ENCODE peak calls at places on chromosomes 2 and 18, in six cellular contexts. T is stimulated activated CD8-positive, alpha-beta memory T cell treated with anti-CD3 and anti-CD28 coated beads, Interleukin-15, amount 100 ng/mL, for 4 hours; U is AG08396; J is cardiac fibroblast; X is RPMI7951; M is tibial artery. W is an unnamed sample.
A peak's percentile ranks its signal among the peaks of the same experiment; 100 is the strongest.

GRCh38 chr2:25421289-25421688 is 79.6 kb upstream of the DNMT3A start:
- DNase-seq in T (no peak), U (no peak), J (no peak), X (no peak), M (no peak), W (no peak)

GRCh38 chr2:231181848-231182247 is 16.6 kb upstream of the ARMC9 start:
- DNase-seq in T (no peak), U (no peak), J (peak; percentile 63), X (peak; percentile 96), M (peak; percentile 88), W (no peak)

GRCh38 chr18:46759885-46760284 is 3.0 kb upstream of the ST8SIA5 start:
- DNase-seq in T (no peak), U (no peak), J (no peak), X (no peak), M (no peak), W (no peak)

GRCh38 chr2:102092518-102092917 is 50.0 kb upstream of the IL1R1 start:
- DNase-seq in T (no peak), U (no peak), J (no peak), X (no peak), M (no peak), W (no peak)

GRCh38 chr2:100606740-100607343 is 44.0 kb downstream of the PDCL3 start:
- DNase-seq in T (no peak), U (peak; percentile 67), J (peak; percentile 48), X (peak; percentile 56), M (no peak), W (no peak)

GRCh38 chr2:157627594-157628281 is 926 bp downstream of the ACVR1C start:
- DNase-seq in T (peak; percentile 21), U (peak; percentile 11), J (no peak), X (peak; percentile 9), M (no peak), W (no peak)

GRCh38 chr2:9110893-9111569 is 95.6 kb upstream of the ASAP2 start:
- DNase-seq in T (no peak), U (no peak), J (no peak), X (peak; percentile 49), M (no peak), W (no peak)

GRCh38 chr2:219251656-219252055 is 1.4 kb upstream of the TUBA4B start:
- DNase-seq in T (no peak), U (no peak), J (no peak), X (peak; percentile 80), M (no peak), W (no peak)

GRCh38 chr2:175097297-175097696 is 70.7 kb downstream of the ATF2 start:
- DNase-seq in T (no peak), U (peak; percentile 81), J (peak; percentile 10), X (no peak), M (no peak), W (peak; percentile 59)

W was measured in amniotic stem cell.